ENCODE peak calls at places on chromosomes 5 and 9, in seven cellular contexts. One of them, this sample, is unnamed.

GRCh38 chr5:850511-851006 is at the start of gene ZDHHC11:
- DNase-seq in non-pigmented ciliary epithelial cell: no peak
- DNase-seq in breast epithelium: peak
- DNase-seq in iris pigment epithelial cell: no peak
- DNase-seq in adipocyte: no peak
- DNase-seq in colonic mucosa: no peak
- DNase-seq in T47D: no peak
- DNase-seq in this sample: no peak

GRCh38 chr9:128713941-128714573 is 9.9 kb downstream of the ZDHHC12 start:
- DNase-seq in non-pigmented ciliary epithelial cell: no peak
- DNase-seq in breast epithelium: no peak
- DNase-seq in iris pigment epithelial cell: no peak
- DNase-seq in adipocyte: no peak
- DNase-seq in colonic mucosa: no peak
- DNase-seq in T47D: no peak
- DNase-seq in this sample: no peak

GRCh38 chr5:153159611-153160010 is 330.9 kb upstream of the GRIA1 start:
- DNase-seq in non-pigmented ciliary epithelial cell: peak
- DNase-seq in breast epithelium: no peak
- DNase-seq in iris pigment epithelial cell: peak
- DNase-seq in adipocyte: no peak
- DNase-seq in colonic mucosa: no peak
- DNase-seq in T47D: no peak
- DNase-seq in this sample: peak

GRCh38 chr5:158922816-158923215 is 176.9 kb downstream of the EBF1 start:
- DNase-seq in non-pigmented ciliary epithelial cell: no peak
- DNase-seq in breast epithelium: no peak
- DNase-seq in iris pigment epithelial cell: no peak
- DNase-seq in adipocyte: no peak
- DNase-seq in colonic mucosa: no peak
- DNase-seq in T47D: no peak
- DNase-seq in this sample: no peak

GRCh38 chr9:37650873-37651768 is at the start of gene FRMPD1:
- DNase-seq in non-pigmented ciliary epithelial cell: no peak
- DNase-seq in breast epithelium: peak
- DNase-seq in iris pigment epithelial cell: peak
- DNase-seq in adipocyte: peak
- DNase-seq in colonic mucosa: peak
- DNase-seq in T47D: peak
- DNase-seq in this sample: peak

GRCh38 chr5:95822408-95823240 is at the start of gene GLRX:
- DNase-seq in non-pigmented ciliary epithelial cell: peak
- DNase-seq in breast epithelium: peak
- DNase-seq in iris pigment epithelial cell: peak
- DNase-seq in adipocyte: peak
- DNase-seq in colonic mucosa: peak
- DNase-seq in T47D: peak
- DNase-seq in this sample: peak

GRCh38 chr9:133114451-133114885 is 6.6 kb downstream of the RALGDS start:
- DNase-seq in non-pigmented ciliary epithelial cell: no peak
- DNase-seq in breast epithelium: no peak
- DNase-seq in iris pigment epithelial cell: no peak
- DNase-seq in adipocyte: peak
- DNase-seq in colonic mucosa: no peak
- DNase-seq in T47D: peak
- DNase-seq in this sample: peak

GRCh38 chr9:117644607-117645244 is 59.5 kb upstream of the TLR4 start:
- DNase-seq in non-pigmented ciliary epithelial cell: no peak
- DNase-seq in breast epithelium: peak
- DNase-seq in iris pigment epithelial cell: peak
- DNase-seq in adipocyte: peak
- DNase-seq in colonic mucosa: peak
- DNase-seq in T47D: peak
- DNase-seq in this sample: peak

GRCh38 chr5:149271717-149272558 is at the start of gene AFAP1L1:
- DNase-seq in non-pigmented ciliary epithelial cell: no peak
- DNase-seq in breast epithelium: no peak
- DNase-seq in iris pigment epithelial cell: peak
- DNase-seq in adipocyte: peak
- DNase-seq in colonic mucosa: peak
- DNase-seq in T47D: peak
- DNase-seq in this sample: peak

GRCh38 chr5:84301535-84301934 is 83.1 kb downstream of the EDIL3 start:
- DNase-seq in non-pigmented ciliary epithelial cell: no peak
- DNase-seq in breast epithelium: no peak
- DNase-seq in iris pigment epithelial cell: peak
- DNase-seq in adipocyte: peak
- DNase-seq in colonic mucosa: no peak
- DNase-seq in T47D: no peak
- DNase-seq in this sample: no peak

GRCh38 chr9:110103257-110103656 is 104.7 kb downstream of the C9orf152 start:
- DNase-seq in non-pigmented ciliary epithelial cell: no peak
- DNase-seq in breast epithelium: no peak
- DNase-seq in iris pigment epithelial cell: no peak
- DNase-seq in adipocyte: no peak
- DNase-seq in colonic mucosa: no peak
- DNase-seq in T47D: no peak
- DNase-seq in this sample: no peak

GRCh38 chr9:116313638-116314037 is 160.0 kb downstream of the PAPPA start:
- DNase-seq in non-pigmented ciliary epithelial cell: no peak
- DNase-seq in breast epithelium: no peak
- DNase-seq in iris pigment epithelial cell: no peak
- DNase-seq in adipocyte: no peak
- DNase-seq in colonic mucosa: no peak
- DNase-seq in T47D: no peak
- DNase-seq in this sample: no peak

GRCh38 chr5:113140837-113141661 is 164.5 kb downstream of the DCP2 start:
- DNase-seq in non-pigmented ciliary epithelial cell: peak
- DNase-seq in breast epithelium: no peak
- DNase-seq in iris pigment epithelial cell: peak
- DNase-seq in adipocyte: peak
- DNase-seq in colonic mucosa: no peak
- DNase-seq in T47D: no peak
- DNase-seq in this sample: peak

GRCh38 chr5:134028496-134028895 is 23.7 kb upstream of the VDAC1 start:
- DNase-seq in non-pigmented ciliary epithelial cell: no peak
- DNase-seq in breast epithelium: no peak
- DNase-seq in iris pigment epithelial cell: no peak
- DNase-seq in adipocyte: no peak
- DNase-seq in colonic mucosa: no peak
- DNase-seq in T47D: no peak
- DNase-seq in this sample: no peak

GRCh38 chr5:143653256-143653655 is 158.7 kb upstream of the HMHB1 start:
- DNase-seq in non-pigmented ciliary epithelial cell: no peak
- DNase-seq in breast epithelium: no peak
- DNase-seq in iris pigment epithelial cell: no peak
- DNase-seq in adipocyte: no peak
- DNase-seq in colonic mucosa: no peak
- DNase-seq in T47D: no peak
- DNase-seq in this sample: peak

GRCh38 chr5:141478321-141478945 is 2.7 kb downstream of the PCDHGC3 start:
- DNase-seq in non-pigmented ciliary epithelial cell: no peak
- DNase-seq in breast epithelium: peak
- DNase-seq in iris pigment epithelial cell: no peak
- DNase-seq in adipocyte: peak
- DNase-seq in colonic mucosa: peak
- DNase-seq in T47D: peak
- DNase-seq in this sample: peak

GRCh38 chr9:116152941-116153764 is 438 bp upstream of the PAPPA start:
- DNase-seq in non-pigmented ciliary epithelial cell: no peak
- DNase-seq in breast epithelium: no peak
- DNase-seq in iris pigment epithelial cell: peak
- DNase-seq in adipocyte: peak
- DNase-seq in colonic mucosa: no peak
- DNase-seq in T47D: no peak
- DNase-seq in this sample: peak

GRCh38 chr5:128341056-128341455 is 197.0 kb downstream of the FBN2 start:
- DNase-seq in non-pigmented ciliary epithelial cell: no peak
- DNase-seq in breast epithelium: no peak
- DNase-seq in iris pigment epithelial cell: peak
- DNase-seq in adipocyte: peak
- DNase-seq in colonic mucosa: no peak
- DNase-seq in T47D: no peak
- DNase-seq in this sample: peak

GRCh38 chr9:134631881-134632280 is 9.7 kb upstream of the COL5A1 start:
- DNase-seq in non-pigmented ciliary epithelial cell: no peak
- DNase-seq in breast epithelium: peak
- DNase-seq in iris pigment epithelial cell: no peak
- DNase-seq in adipocyte: no peak
- DNase-seq in colonic mucosa: no peak
- DNase-seq in T47D: no peak
- DNase-seq in this sample: no peak

GRCh38 chr5:57499262-57500050 is 16.8 kb upstream of the ACTBL2 start:
- DNase-seq in non-pigmented ciliary epithelial cell: peak
- DNase-seq in breast epithelium: no peak
- DNase-seq in iris pigment epithelial cell: peak
- DNase-seq in adipocyte: peak
- DNase-seq in colonic mucosa: no peak
- DNase-seq in T47D: peak
- DNase-seq in this sample: peak

GRCh38 chr5:19534751-19535150 is 453.2 kb downstream of the CDH18 start:
- DNase-seq in non-pigmented ciliary epithelial cell: no peak
- DNase-seq in breast epithelium: no peak
- DNase-seq in iris pigment epithelial cell: no peak
- DNase-seq in adipocyte: peak
- DNase-seq in colonic mucosa: no peak
- DNase-seq in T47D: peak
- DNase-seq in this sample: no peak

GRCh38 chr5:9350301-9350797 is 195.5 kb downstream of the SEMA5A start:
- DNase-seq in non-pigmented ciliary epithelial cell: no peak
- DNase-seq in breast epithelium: no peak
- DNase-seq in iris pigment epithelial cell: no peak
- DNase-seq in adipocyte: no peak
- DNase-seq in colonic mucosa: no peak
- DNase-seq in T47D: no peak
- DNase-seq in this sample: no peak

GRCh38 chr9:20618361-20618799 is 3.9 kb downstream of the MLLT3 start:
- DNase-seq in non-pigmented ciliary epithelial cell: peak
- DNase-seq in breast epithelium: no peak
- DNase-seq in iris pigment epithelial cell: peak
- DNase-seq in adipocyte: peak
- DNase-seq in colonic mucosa: peak
- DNase-seq in T47D: no peak
- DNase-seq in this sample: peak

GRCh38 chr5:57841671-57842375 is 359.2 kb upstream of the ACTBL2 start:
- DNase-seq in non-pigmented ciliary epithelial cell: peak
- DNase-seq in breast epithelium: no peak
- DNase-seq in iris pigment epithelial cell: peak
- DNase-seq in adipocyte: peak
- DNase-seq in colonic mucosa: no peak
- DNase-seq in T47D: peak
- DNase-seq in this sample: peak

GRCh38 chr9:133750927-133751649 is 12.9 kb upstream of the SARDH start:
- DNase-seq in non-pigmented ciliary epithelial cell: no peak
- DNase-seq in breast epithelium: no peak
- DNase-seq in iris pigment epithelial cell: no peak
- DNase-seq in adipocyte: no peak
- DNase-seq in colonic mucosa: no peak
- DNase-seq in T47D: no peak
- DNase-seq in this sample: no peak

GRCh38 chr5:134018154-134018985 is 13.6 kb upstream of the VDAC1 start:
- DNase-seq in non-pigmented ciliary epithelial cell: no peak
- DNase-seq in breast epithelium: no peak
- DNase-seq in iris pigment epithelial cell: no peak
- DNase-seq in adipocyte: no peak
- DNase-seq in colonic mucosa: peak
- DNase-seq in T47D: peak
- DNase-seq in this sample: no peak

GRCh38 chr9:85741112-85741874 is 461 bp downstream of the AGTPBP1 start:
- DNase-seq in non-pigmented ciliary epithelial cell: no peak
- DNase-seq in breast epithelium: no peak
- DNase-seq in iris pigment epithelial cell: no peak
- DNase-seq in adipocyte: peak
- DNase-seq in colonic mucosa: peak
- DNase-seq in T47D: no peak
- DNase-seq in this sample: no peak

This sample was measured in LHCN-M2.